ENCODE peak calls at places on chromosomes 7 and 10, in six cellular contexts. One of them, this sample, is unnamed.

GRCh38 chr7:94618134-94618533 is 37.8 kb downstream of the SGCE start:
- DNase-seq in RWPE2: no peak
- DNase-seq in cardiac muscle cell: no peak
- DNase-seq in IMR-90: no peak
- DNase-seq in left lung: no peak
- DNase-seq in psoas muscle: no peak
- DNase-seq in this sample: no peak

GRCh38 chr7:135189221-135189662 is 18.7 kb upstream of the CYREN start:
- DNase-seq in RWPE2: no peak
- DNase-seq in left lung: no peak
- DNase-seq in IMR-90: no peak
- DNase-seq in cardiac muscle cell: no peak
- DNase-seq in psoas muscle: no peak
- DNase-seq in this sample: no peak

GRCh38 chr10:95331596-95332130 is 40.9 kb upstream of the PDLIM1 start:
- DNase-seq in RWPE2: no peak
- DNase-seq in psoas muscle: no peak
- DNase-seq in IMR-90: peak; percentile 38
- DNase-seq in left lung: no peak
- DNase-seq in cardiac muscle cell: no peak
- DNase-seq in this sample: no peak

GRCh38 chr10:133160813-133161471 is 923 bp downstream of the KNDC1 start:
- DNase-seq in RWPE2: peak; percentile 50
- DNase-seq in cardiac muscle cell: no peak
- DNase-seq in left lung: peak; percentile 73
- DNase-seq in IMR-90: no peak
- DNase-seq in psoas muscle: no peak
- DNase-seq in this sample: no peak

GRCh38 chr10:60728056-60728455 is 50.2 kb upstream of the CDK1 start:
- DNase-seq in psoas muscle: no peak
- DNase-seq in left lung: no peak
- DNase-seq in cardiac muscle cell: no peak
- DNase-seq in IMR-90: no peak
- DNase-seq in RWPE2: no peak
- DNase-seq in this sample: no peak

GRCh38 chr10:12730809-12731519 is 270.5 kb downstream of the CCDC3 start:
- DNase-seq in IMR-90: peak; percentile 35
- DNase-seq in cardiac muscle cell: no peak
- DNase-seq in RWPE2: no peak
- DNase-seq in psoas muscle: no peak
- DNase-seq in left lung: no peak
- DNase-seq in this sample: no peak

GRCh38 chr10:128140425-128140824 is 14.2 kb upstream of the MKI67 start:
- DNase-seq in cardiac muscle cell: no peak
- DNase-seq in RWPE2: no peak
- DNase-seq in IMR-90: no peak
- DNase-seq in psoas muscle: no peak
- DNase-seq in left lung: no peak
- DNase-seq in this sample: no peak

GRCh38 chr7:61111-61510 is 131.3 kb upstream of the FAM20C start:
- DNase-seq in cardiac muscle cell: no peak
- DNase-seq in left lung: peak; percentile 82
- DNase-seq in RWPE2: peak; percentile 44
- DNase-seq in psoas muscle: peak; percentile 35
- DNase-seq in IMR-90: no peak
- DNase-seq in this sample: peak; percentile 64

GRCh38 chr10:15150563-15150962 is 17.9 kb downstream of the NMT2 start:
- DNase-seq in left lung: no peak
- DNase-seq in IMR-90: no peak
- DNase-seq in psoas muscle: no peak
- DNase-seq in cardiac muscle cell: no peak
- DNase-seq in RWPE2: no peak
- DNase-seq in this sample: no peak

GRCh38 chr7:65938336-65938895 is 43.6 kb downstream of the GUSB start:
- DNase-seq in RWPE2: no peak
- DNase-seq in IMR-90: peak; percentile 50
- DNase-seq in cardiac muscle cell: no peak
- DNase-seq in psoas muscle: no peak
- DNase-seq in left lung: no peak
- DNase-seq in this sample: no peak

GRCh38 chr7:135380351-135380750 is 129.6 kb downstream of the CNOT4 start:
- DNase-seq in cardiac muscle cell: no peak
- DNase-seq in psoas muscle: no peak
- DNase-seq in left lung: no peak
- DNase-seq in RWPE2: no peak
- DNase-seq in IMR-90: no peak
- DNase-seq in this sample: no peak

GRCh38 chr10:112461029-112461887 is 14.2 kb downstream of the VTI1A start:
- DNase-seq in IMR-90: peak; percentile 87
- DNase-seq in cardiac muscle cell: no peak
- DNase-seq in RWPE2: no peak
- DNase-seq in psoas muscle: no peak
- DNase-seq in left lung: no peak
- DNase-seq in this sample: no peak

GRCh38 chr10:8532647-8533046 is 478.2 kb downstream of the GATA3 start:
- DNase-seq in psoas muscle: no peak
- DNase-seq in left lung: no peak
- DNase-seq in RWPE2: no peak
- DNase-seq in IMR-90: no peak
- DNase-seq in cardiac muscle cell: no peak
- DNase-seq in this sample: no peak

GRCh38 chr10:70441161-70441876 is at the start of gene NODAL:
- DNase-seq in psoas muscle: no peak
- DNase-seq in cardiac muscle cell: no peak
- DNase-seq in left lung: no peak
- DNase-seq in RWPE2: no peak
- DNase-seq in IMR-90: no peak
- DNase-seq in this sample: peak; percentile 55

GRCh38 chr10:127904931-127905622 is 1.8 kb upstream of the PTPRE start:
- DNase-seq in RWPE2: no peak
- DNase-seq in left lung: no peak
- DNase-seq in IMR-90: no peak
- DNase-seq in cardiac muscle cell: no peak
- DNase-seq in psoas muscle: no peak
- DNase-seq in this sample: no peak

GRCh38 chr7:128940494-128941322 is 3.0 kb downstream of the IRF5 start:
- DNase-seq in cardiac muscle cell: no peak
- DNase-seq in RWPE2: no peak
- DNase-seq in IMR-90: no peak
- DNase-seq in psoas muscle: peak; percentile 74
- DNase-seq in left lung: peak; percentile 96
- DNase-seq in this sample: peak; percentile 88

GRCh38 chr10:77544607-77545006 is 93.0 kb downstream of the KCNMA1 start:
- DNase-seq in left lung: no peak
- DNase-seq in RWPE2: no peak
- DNase-seq in cardiac muscle cell: no peak
- DNase-seq in IMR-90: no peak
- DNase-seq in psoas muscle: no peak
- DNase-seq in this sample: no peak

GRCh38 chr10:5089869-5090268 is 4.3 kb upstream of the AKR1C3 start:
- DNase-seq in cardiac muscle cell: no peak
- DNase-seq in left lung: no peak
- DNase-seq in psoas muscle: no peak
- DNase-seq in IMR-90: peak; percentile 28
- DNase-seq in RWPE2: no peak
- DNase-seq in this sample: no peak

GRCh38 chr10:127090135-127090534 is 106.3 kb downstream of the INSYN2A start:
- DNase-seq in RWPE2: no peak
- DNase-seq in psoas muscle: no peak
- DNase-seq in IMR-90: no peak
- DNase-seq in left lung: no peak
- DNase-seq in cardiac muscle cell: no peak
- DNase-seq in this sample: no peak

GRCh38 chr7:128831994-128832879 is 2.0 kb downstream of the FLNC start:
- DNase-seq in psoas muscle: peak; percentile 80
- DNase-seq in RWPE2: no peak
- DNase-seq in IMR-90: peak; percentile 30
- DNase-seq in cardiac muscle cell: peak; percentile 90
- DNase-seq in left lung: peak; percentile 73
- DNase-seq in this sample: peak; percentile 60

GRCh38 chr7:22355620-22356009 is 1.3 kb downstream of the RAPGEF5 start:
- DNase-seq in cardiac muscle cell: no peak
- DNase-seq in RWPE2: no peak
- DNase-seq in left lung: no peak
- DNase-seq in psoas muscle: no peak
- DNase-seq in IMR-90: no peak
- DNase-seq in this sample: no peak

GRCh38 chr7:71145906-71146901 is 14.3 kb downstream of the GALNT17 start:
- DNase-seq in IMR-90: no peak
- DNase-seq in cardiac muscle cell: no peak
- DNase-seq in psoas muscle: no peak
- DNase-seq in RWPE2: no peak
- DNase-seq in left lung: no peak
- DNase-seq in this sample: no peak
- H3K4me1 ChIP-seq in IMR-90: no peaks in the 10 kb centered on the region
- H3K4me1 ChIP-seq in cardiac muscle cell: peaks cover 8% of the 10 kb centered on the region
- H3K4me1 ChIP-seq in psoas muscle: no peaks in the 10 kb centered on the region
- H3K4me1 ChIP-seq in RWPE2: no peaks in the 10 kb centered on the region
- H3K4me1 ChIP-seq in left lung: no peaks in the 10 kb centered on the region
- H3K4me1 ChIP-seq in this sample: no peaks in the 10 kb centered on the region

DNA sequence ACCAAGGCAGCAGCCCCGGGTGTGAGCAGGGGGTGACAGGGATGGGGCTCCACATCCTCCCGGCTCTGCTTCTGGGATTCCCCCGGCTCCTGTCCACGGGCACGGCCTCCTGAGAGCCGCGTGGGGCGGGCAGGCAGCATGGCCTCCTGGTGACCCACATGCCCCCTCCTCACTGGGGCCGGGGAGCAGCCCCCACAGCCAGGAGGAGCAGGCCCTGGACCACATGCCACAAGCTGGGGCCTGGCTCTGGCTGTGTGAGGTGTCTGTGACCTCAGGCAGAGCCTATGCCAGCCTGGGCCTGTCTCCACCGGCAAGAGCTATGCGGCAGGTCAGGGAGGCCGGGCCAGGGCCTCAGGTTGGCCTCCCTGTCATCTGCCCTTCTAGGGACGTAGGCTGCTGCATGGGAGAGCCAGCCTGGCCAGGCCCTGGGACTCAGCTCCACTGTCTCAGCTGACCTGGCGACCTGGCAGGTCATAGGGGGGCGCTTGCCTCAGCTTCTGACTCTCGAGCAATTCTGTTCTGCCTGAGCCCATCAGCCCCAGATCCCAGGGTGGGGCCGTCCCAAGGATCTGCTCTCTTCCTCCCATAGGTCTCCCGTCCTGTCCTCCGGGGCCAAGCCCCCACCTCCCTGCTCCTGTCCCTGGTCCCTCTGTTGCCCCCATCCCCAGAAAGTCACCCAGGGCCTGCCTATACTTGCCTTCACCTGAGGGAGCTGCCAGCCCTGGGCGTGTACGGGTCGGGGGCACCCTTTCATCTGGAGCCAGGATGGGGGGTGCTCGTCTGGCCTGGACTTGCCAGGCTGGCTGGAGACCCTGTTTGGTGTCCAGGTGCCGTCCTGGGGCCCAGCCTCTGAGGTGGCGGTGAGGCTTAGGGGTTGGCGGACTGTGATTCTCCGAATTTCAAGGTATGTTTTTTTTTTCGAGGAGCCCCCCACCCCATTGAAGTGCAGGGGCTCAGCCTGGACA is 3.9 kb upstream of the TMEM184A start:
- DNase-seq in RWPE2: peak; percentile 78
- DNase-seq in cardiac muscle cell: no peak
- DNase-seq in left lung: peak; percentile 70
- DNase-seq in psoas muscle: peak; percentile 28
- DNase-seq in IMR-90: no peak
- DNase-seq in this sample: no peak
- H3K27ac ChIP-seq in RWPE2: peak overlapping the region; percentile 48
- H3K27ac ChIP-seq in cardiac muscle cell: no peak overlapping the region
- H3K27ac ChIP-seq in left lung: no peak overlapping the region
- H3K27ac ChIP-seq in psoas muscle: no peak overlapping the region
- H3K27ac ChIP-seq in IMR-90: no peak overlapping the region
- H3K27ac ChIP-seq in this sample: no peak overlapping the region

DNA sequence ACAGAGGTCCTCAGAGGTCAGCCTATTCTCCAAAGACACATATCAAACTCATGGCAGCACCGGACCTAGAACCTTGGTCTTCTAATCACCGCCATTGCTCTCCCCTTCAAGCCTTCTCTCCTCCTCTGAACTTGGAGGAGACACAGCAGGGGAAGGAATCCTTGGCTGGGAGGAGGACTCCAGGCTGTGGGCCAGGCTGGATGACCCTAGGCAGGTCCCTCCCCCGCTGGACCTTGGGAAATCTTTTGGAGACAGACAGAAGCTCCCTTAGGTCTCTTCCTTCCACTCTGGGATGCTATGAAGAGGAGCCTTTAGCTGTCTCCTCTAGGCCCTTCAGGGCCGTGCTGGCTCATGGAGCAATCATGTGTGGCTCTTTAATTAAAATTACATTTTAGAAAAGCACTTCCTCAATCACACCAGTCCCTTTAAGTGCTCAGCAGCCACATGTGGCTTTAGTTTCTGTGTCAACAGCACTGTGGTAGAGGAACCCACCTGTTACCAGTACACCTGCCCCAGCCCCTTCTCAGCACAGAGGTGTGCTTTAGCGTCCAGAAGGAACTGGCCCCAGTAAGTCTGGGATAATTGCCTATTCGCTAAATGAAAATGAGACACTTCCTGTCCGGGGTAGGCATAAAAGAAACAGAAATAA is 238.2 kb downstream of the CELF2 start:
- DNase-seq in psoas muscle: peak; percentile 69
- DNase-seq in IMR-90: no peak
- DNase-seq in left lung: no peak
- DNase-seq in RWPE2: no peak
- DNase-seq in cardiac muscle cell: no peak
- DNase-seq in this sample: no peak
- H3K4me3 ChIP-seq in psoas muscle: no peak overlapping the region
- H3K4me3 ChIP-seq in IMR-90: no peak overlapping the region
- H3K4me3 ChIP-seq in left lung: no peak overlapping the region
- H3K4me3 ChIP-seq in RWPE2: no peak overlapping the region
- H3K4me3 ChIP-seq in cardiac muscle cell: no peak overlapping the region
- H3K4me3 ChIP-seq in this sample: no peak overlapping the region

DNA sequence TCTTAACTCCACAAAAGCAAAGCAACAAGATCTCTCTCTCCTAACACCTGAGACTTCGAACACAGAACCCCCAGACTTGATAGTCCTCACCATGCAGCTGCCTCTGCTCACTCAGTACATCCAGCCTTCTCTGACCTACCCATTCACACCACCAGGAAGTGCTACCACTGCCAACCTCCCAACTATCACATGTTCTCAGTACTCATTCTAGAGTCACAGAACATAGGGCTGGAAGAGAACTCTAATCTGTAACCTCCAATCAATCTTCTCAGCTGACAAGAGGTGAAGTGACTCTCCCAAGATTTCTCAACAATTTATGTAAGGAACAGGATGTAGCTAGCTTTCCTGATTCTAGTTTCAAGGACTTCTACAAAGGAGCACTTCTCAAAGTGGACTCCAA is 3.8 kb downstream of the NUDCD3 start:
- DNase-seq in psoas muscle: no peak
- DNase-seq in RWPE2: no peak
- DNase-seq in cardiac muscle cell: no peak
- DNase-seq in IMR-90: peak; percentile 49
- DNase-seq in left lung: no peak
- DNase-seq in this sample: no peak
- H3K4me1 ChIP-seq in psoas muscle: peaks cover 54% of the 10 kb centered on the region
- H3K4me1 ChIP-seq in RWPE2: peaks cover 12% of the 10 kb centered on the region
- H3K4me1 ChIP-seq in cardiac muscle cell: peaks cover 47% of the 10 kb centered on the region
- H3K4me1 ChIP-seq in IMR-90: peaks cover 2% of the 10 kb centered on the region
- H3K4me1 ChIP-seq in left lung: peaks cover 57% of the 10 kb centered on the region
- H3K4me1 ChIP-seq in this sample: peaks cover 51% of the 10 kb centered on the region

This sample was measured in upper lobe of right lung.